ENCODE peak calls at places on chromosome 9, in five cellular contexts. N, R, L, O and T are unnamed samples.

GRCh38 chr9:112784020-112784788 is 33.6 kb downstream of the SNX30 start:
- DNase-seq in N (peak), R (peak), L (peak), O (peak), T (no peak)

GRCh38 chr9:72726951-72727350 is 205.5 kb downstream of the TMC1 start:
- DNase-seq in N (no peak), R (no peak), L (no peak), O (no peak), T (peak)

GRCh38 chr9:120486835-120487234 is 93.1 kb downstream of the CDK5RAP2 start:
- DNase-seq in N (no peak), R (no peak), L (no peak), O (no peak), T (no peak)

GRCh38 chr9:3708751-3709150 is 182.9 kb upstream of the RFX3 start:
- DNase-seq in N (no peak), R (no peak), L (peak), O (no peak), T (no peak)

GRCh38 chr9:93588641-93589609 is 12.5 kb downstream of the PHF2 start:
- DNase-seq in N (no peak), R (no peak), L (peak), O (peak), T (no peak)

GRCh38 chr9:99101812-99102211 is 3.1 kb upstream of the TGFBR1 start:
- DNase-seq in N (no peak), R (no peak), L (no peak), O (no peak), T (no peak)

GRCh38 chr9:86122309-86122708 is 23.0 kb upstream of the GOLM1 start:
- DNase-seq in N (no peak), R (peak), L (no peak), O (no peak), T (no peak)

GRCh38 chr9:128141604-128142003 is 7.6 kb upstream of the LCN2 start:
- DNase-seq in N (no peak), R (peak), L (no peak), O (no peak), T (no peak)

GRCh38 chr9:104961238-104961637 is 33.3 kb upstream of the ABCA1 start:
- DNase-seq in N (peak), R (peak), L (peak), O (peak), T (peak)

GRCh38 chr9:87336914-87337333 is 160.7 kb upstream of the DAPK1 start:
- DNase-seq in N (peak), R (no peak), L (peak), O (peak), T (peak)

GRCh38 chr9:37944671-37945481 is 40.9 kb upstream of the SLC25A51 start:
- DNase-seq in N (peak), R (peak), L (peak), O (no peak), T (peak)

GRCh38 chr9:34550681-34551270 is 28.0 kb upstream of the ENHO start:
- DNase-seq in N (no peak), R (no peak), L (no peak), O (no peak), T (no peak)

GRCh38 chr9:14747116-14747515 is 24.6 kb upstream of the CER1 start:
- DNase-seq in N (no peak), R (no peak), L (no peak), O (no peak), T (peak)

GRCh38 chr9:129239946-129240490 is 62.0 kb upstream of the IER5L start:
- DNase-seq in N (no peak), R (no peak), L (no peak), O (no peak), T (no peak)

GRCh38 chr9:89436963-89437625 is 60.8 kb downstream of the SEMA4D start:
- DNase-seq in N (no peak), R (no peak), L (no peak), O (no peak), T (no peak)
- H4K91ac ChIP-seq in N (no peak), R (peak), L (no peak), O (no peak), T (no peak)

GRCh38 chr9:29211681-29212589 is 1638.7 kb upstream of the C9orf72 start:
- DNase-seq in N (peak), R (peak), L (no peak), O (peak), T (peak)

GRCh38 chr9:29214702-29215248 is 1641.5 kb upstream of the C9orf72 start:
- DNase-seq in N (peak), R (peak), L (no peak), O (peak), T (no peak)

GRCh38 chr9:29212590-29213373 is 1639.5 kb upstream of the C9orf72 start:
- DNase-seq in N (peak), R (peak), L (no peak), O (peak), T (no peak)

GRCh38 chr9:29213374-29214161 is 1640.3 kb upstream of the C9orf72 start:
- DNase-seq in N (peak), R (peak), L (no peak), O (peak), T (no peak)

GRCh38 chr9:29214162-29214520 is 1640.9 kb upstream of the C9orf72 start:
- DNase-seq in N (no peak), R (peak), L (no peak), O (peak), T (no peak)
- H3K9ac ChIP-seq in N (no peak), R (peak), L (no peak), O (no peak), T (no peak)

GRCh38 chr9:138057726-138058125 is 180.1 kb downstream of the CACNA1B start:
- DNase-seq in N (no peak), R (no peak), L (no peak), O (no peak), T (no peak)
- H3K23ac ChIP-seq in N (no peak), R (no peak), L (no peak), O (no peak), T (no peak)

GRCh38 chr9:100352727-100353505 is at the start of gene TEX10:
- DNase-seq in N (peak), R (peak), L (peak), O (peak), T (peak)
- H4K91ac ChIP-seq in N (no peak), R (no peak), L (peak), O (peak), T (peak)

DNA sequence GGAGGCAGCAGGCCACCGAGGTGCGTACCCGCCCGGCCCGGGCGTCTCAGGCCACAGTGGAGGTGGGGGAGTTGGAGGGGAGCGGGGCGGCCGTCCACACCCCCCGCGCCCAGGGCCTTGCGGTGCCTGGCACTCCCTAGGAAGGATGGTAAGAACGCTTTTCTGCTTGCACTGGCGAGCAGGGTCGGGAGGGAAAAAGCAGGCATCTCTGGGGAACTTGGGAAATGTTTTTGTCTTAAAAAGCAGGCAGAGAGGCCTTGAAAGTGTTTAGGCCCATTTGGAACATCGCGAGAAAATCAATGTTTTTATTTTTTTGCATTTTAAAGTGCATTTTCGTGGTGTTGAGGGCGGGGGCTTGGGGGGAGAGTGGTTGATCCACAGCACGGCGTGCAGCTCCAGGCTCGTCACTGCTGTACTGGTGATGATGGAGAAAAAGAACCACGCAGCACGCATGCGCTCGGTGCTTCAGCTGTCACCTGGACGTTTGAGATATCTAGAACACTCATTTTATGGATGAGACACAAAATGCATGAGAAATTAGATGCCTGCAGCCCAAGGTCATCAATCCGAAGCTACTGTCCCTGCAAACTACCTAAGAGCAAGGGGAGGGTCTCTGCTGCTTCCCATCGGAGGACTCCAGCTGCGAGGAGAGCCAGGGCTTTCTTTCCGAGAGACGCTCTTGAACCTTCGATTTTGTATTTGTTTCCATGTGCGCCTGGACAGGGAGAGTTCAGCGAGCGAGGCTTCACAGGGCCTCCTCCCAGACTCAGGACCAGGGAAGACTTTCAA is 2.2 kb downstream of the DMRT2 start:
- DNase-seq in N (no peak), R (no peak), L (no peak), O (no peak), T (no peak)
- H3K9ac ChIP-seq in N (peak), R (no peak), L (no peak), O (peak), T (no peak)

GRCh38 chr9:78296893-78297671 is at the start of gene PSAT1:
- DNase-seq in N (peak), R (peak), L (peak), O (peak), T (peak)

GRCh38 chr9:78295731-78296130 is 1.2 kb upstream of the PSAT1 start:
- DNase-seq in N (no peak), R (no peak), L (no peak), O (no peak), T (no peak)

GRCh38 chr9:78295177-78295575 is 1.7 kb upstream of the PSAT1 start:
- DNase-seq in N (no peak), R (no peak), L (no peak), O (no peak), T (no peak)

GRCh38 chr9:78297672-78297961 is 692 bp downstream of the PSAT1 start:
- DNase-seq in N (no peak), R (no peak), L (peak), O (no peak), T (no peak)

GRCh38 chr9:78296208-78296892 is 575 bp upstream of the PSAT1 start:
- DNase-seq in N (peak), R (peak), L (peak), O (peak), T (peak)
- H3K23ac ChIP-seq in N (peak), R (no peak), L (peak), O (no peak), T (no peak)